ENCODE peak calls at places on chromosomes 13 and 19, in six cellular contexts. A is NCI-H2227 treated with DMSO at 0.1 percent for 48 hours, J is T-helper 1 cell, W is dorsolateral prefrontal cortex, S is putamen, H is AG20443. M is an unnamed sample.

GRCh38 chr19:16899566-16900075 is 10.8 kb downstream of the F2RL3 start:
- DNase-seq in A (no peak), H (peak), J (no peak), S (no peak), W (no peak), M (no peak)

GRCh38 chr19:16226878-16227836 is 29.4 kb downstream of the AP1M1 start:
- DNase-seq in W (no peak), A (no peak), S (no peak), J (no peak), H (no peak), M (no peak)

GRCh38 chr13:81639984-81640582 is 1299.2 kb upstream of the SPRY2 start:
- DNase-seq in H (no peak), J (no peak), W (no peak), A (no peak), S (no peak), M (no peak)

GRCh38 chr13:27601771-27602170 is 18.6 kb downstream of the LNX2 start:
- DNase-seq in S (no peak), W (no peak), J (no peak), H (no peak), A (no peak), M (no peak)

GRCh38 chr13:99542788-99543406 is 41.6 kb downstream of the TM9SF2 start:
- DNase-seq in J (no peak), A (no peak), H (no peak), W (no peak), S (no peak), M (no peak)

GRCh38 chr13:48404952-48405351 is 8.0 kb downstream of the LPAR6 start:
- DNase-seq in J (no peak), S (no peak), H (peak), A (no peak), W (no peak), M (no peak)

GRCh38 chr19:55640577-55641375 is at the start of gene ZNF580:
- DNase-seq in J (no peak), H (peak), W (peak), A (peak), S (no peak), M (peak)

GRCh38 chr19:49975051-49975450 is 14.1 kb upstream of the SIGLEC11 start:
- DNase-seq in S (no peak), A (no peak), H (no peak), J (no peak), W (no peak), M (no peak)

GRCh38 chr13:98751397-98752110 is 918 bp downstream of the SLC15A1 start:
- DNase-seq in J (no peak), S (no peak), A (no peak), H (peak), W (no peak), M (no peak)

GRCh38 chr13:26011208-26011573 is 40.6 kb downstream of the SHISA2 start:
- DNase-seq in A (no peak), W (no peak), H (peak), J (no peak), S (no peak), M (no peak)

GRCh38 chr19:17306285-17306714 is 628 bp downstream of the MRPL34 start:
- DNase-seq in S (no peak), W (no peak), H (no peak), A (no peak), J (no peak), M (no peak)

GRCh38 chr19:8578642-8579265 is 1.5 kb upstream of the MYO1F start:
- DNase-seq in A (peak), H (peak), S (no peak), J (peak), W (peak), M (peak)

GRCh38 chr13:74710006-74710405 is 575.8 kb upstream of the KLF12 start:
- DNase-seq in A (no peak), J (no peak), S (no peak), W (no peak), H (peak), M (no peak)

GRCh38 chr13:97133955-97134354 is 88.2 kb upstream of the MBNL2 start:
- DNase-seq in J (no peak), S (no peak), W (no peak), H (no peak), A (no peak), M (no peak)

GRCh38 chr13:109873351-109874123 is 87.2 kb upstream of the IRS2 start:
- DNase-seq in J (no peak), S (no peak), W (no peak), H (no peak), A (no peak), M (no peak)

GRCh38 chr19:38208571-38208970 is 15.5 kb downstream of the DPF1 start:
- DNase-seq in W (no peak), J (no peak), H (no peak), A (no peak), S (no peak), M (no peak)

GRCh38 chr13:45448965-45449559 is 15.7 kb upstream of the COG3 start:
- DNase-seq in H (no peak), S (no peak), W (no peak), A (no peak), J (no peak), M (no peak)

GRCh38 chr13:45544520-45544919 is 71.0 kb downstream of the ERICH6B start:
- DNase-seq in W (no peak), A (no peak), H (no peak), S (no peak), J (no peak), M (no peak)

GRCh38 chr19:58154287-58154678 is 3.7 kb upstream of the ZNF329 start:
- DNase-seq in W (peak), A (no peak), J (no peak), S (no peak), H (peak), M (no peak)

GRCh38 chr13:79030513-79030912 is 371.6 kb upstream of the OBI1 start:
- DNase-seq in S (no peak), W (no peak), J (no peak), H (no peak), A (no peak), M (no peak)

GRCh38 chr13:98143601-98144500 is 957 bp downstream of the FARP1 start:
- DNase-seq in A (no peak), S (no peak), J (no peak), W (no peak), H (peak), M (no peak)

GRCh38 chr13:97945792-97946419 is 7.6 kb upstream of the IPO5 start:
- DNase-seq in A (no peak), H (no peak), J (no peak), W (no peak), S (no peak), M (no peak)

GRCh38 chr19:42528354-42529247 is at the start of gene CEACAM1:
- DNase-seq in H (peak), J (peak), S (no peak), A (no peak), W (no peak), M (peak)

GRCh38 chr19:39021063-39021462 is 11.3 kb downstream of the FBXO27 start:
- DNase-seq in H (no peak), W (no peak), S (no peak), J (no peak), A (no peak), M (no peak)

GRCh38 chr19:19459707-19460251 is 54.3 kb downstream of the GATAD2A start:
- DNase-seq in S (no peak), J (peak), H (peak), A (no peak), W (no peak), M (peak)

GRCh38 chr13:107138987-107139386 is 571.0 kb upstream of the ARGLU1 start:
- DNase-seq in J (no peak), H (no peak), A (no peak), S (no peak), W (no peak), M (no peak)

GRCh38 chr13:95948646-95949045 is 104.6 kb downstream of the UGGT2 start:
- DNase-seq in J (no peak), W (no peak), H (no peak), A (no peak), S (no peak), M (no peak)

GRCh38 chr19:42038675-42039074 is 31.3 kb downstream of the GRIK5 start:
- DNase-seq in S (no peak), W (peak), J (no peak), A (no peak), H (no peak), M (no peak)

GRCh38 chr13:39888865-39889810 is 233.7 kb downstream of the COG6 start:
- DNase-seq in A (no peak), J (no peak), S (no peak), H (no peak), W (no peak), M (no peak)

GRCh38 chr13:100409132-100409531 is 179.5 kb downstream of the GGACT start:
- DNase-seq in S (no peak), J (no peak), A (no peak), W (no peak), H (no peak), M (no peak)

GRCh38 chr19:39502640-39503417 is 4.1 kb downstream of the DLL3 start:
- DNase-seq in S (no peak), J (peak), H (peak), W (no peak), A (no peak), M (peak)

GRCh38 chr13:48402325-48402962 is 10.5 kb downstream of the LPAR6 start:
- DNase-seq in S (no peak), J (no peak), W (no peak), A (no peak), H (no peak), M (no peak)

GRCh38 chr13:41562083-41562482 is 104.7 kb downstream of the RGCC start:
- DNase-seq in S (peak), W (peak), J (no peak), A (no peak), H (peak), M (no peak)

GRCh38 chr19:31139871-31140505 is 209.2 kb downstream of the TSHZ3 start:
- DNase-seq in H (peak), S (no peak), J (no peak), A (no peak), W (no peak), M (no peak)

GRCh38 chr13:36766295-36766694 is 52.7 kb upstream of the RFXAP start:
- DNase-seq in W (no peak), J (no peak), S (no peak), A (no peak), H (no peak), M (no peak)

GRCh38 chr19:40646564-40647254 is 43.7 kb downstream of the NUMBL start:
- DNase-seq in J (no peak), W (no peak), A (no peak), S (no peak), H (no peak), M (no peak)

GRCh38 chr19:13118424-13119193 is 545 bp downstream of the NACC1 start:
- DNase-seq in S (no peak), H (peak), J (no peak), W (no peak), A (no peak), M (no peak)

GRCh38 chr13:93819331-93819730 is 592.7 kb downstream of the GPC6 start:
- DNase-seq in W (no peak), A (no peak), J (no peak), H (no peak), S (no peak), M (no peak)

GRCh38 chr19:15091918-15092753 is 10.1 kb downstream of the OR1I1 start:
- DNase-seq in A (peak), S (peak), H (peak), J (no peak), W (no peak), M (no peak)

M was measured in T-helper 9 cell.